ENCODE peak calls at places on chromosomes 6 and 20, in four cellular contexts. M is CD4-positive, alpha-beta T cell; X is psoas muscle; F is RWPE1. C is an unnamed sample.

GRCh38 chr20:61983965-61984364 is 81.7 kb downstream of the TAF4 start:
- DNase-seq in F (no peak), M (no peak), X (no peak), C (no peak)

GRCh38 chr6:136173519-136174507 is 76.3 kb downstream of the MTFR2 start:
- DNase-seq in X (no peak), M (no peak), F (no peak), C (no peak)

GRCh38 chr6:37615564-37616340 is 81.9 kb downstream of the MDGA1 start:
- DNase-seq in M (no peak), X (no peak), F (no peak), C (peak; percentile 43)

GRCh38 chr6:116298273-116298672 is 18.5 kb upstream of the TSPYL1 start:
- DNase-seq in F (no peak), X (no peak), M (no peak), C (no peak)

GRCh38 chr6:83853178-83853967 is at the start of gene RIPPLY2:
- DNase-seq in X (no peak), F (no peak), M (no peak), C (no peak)

GRCh38 chr6:82076855-82077254 is 170.7 kb downstream of the IBTK start:
- DNase-seq in M (no peak), X (no peak), F (no peak), C (no peak)

GRCh38 chr6:2875840-2876207 is 27.3 kb downstream of the SERPINB9 start:
- DNase-seq in X (no peak), F (no peak), M (peak; percentile 66), C (no peak)

GRCh38 chr20:46051556-46052323 is 22.7 kb downstream of the SLC12A5 start:
- DNase-seq in F (peak; percentile 39), M (no peak), X (no peak), C (no peak)

GRCh38 chr6:93787841-93788240 is 368.5 kb upstream of the EPHA7 start:
- DNase-seq in M (no peak), X (no peak), F (no peak), C (no peak)

GRCh38 chr6:53280207-53280606 is 68.5 kb downstream of the ELOVL5 start:
- DNase-seq in M (no peak), F (no peak), X (no peak), C (no peak)

GRCh38 chr20:17634666-17635319 is 47.2 kb downstream of the RRBP1 start:
- DNase-seq in X (no peak), F (no peak), M (no peak), C (no peak)

GRCh38 chr20:49381558-49382493 is 100.6 kb downstream of the KCNB1 start:
- DNase-seq in M (no peak), F (peak; percentile 98), X (peak; percentile 81), C (peak; percentile 96)

GRCh38 chr20:49099011-49099410 is 52.9 kb downstream of the CSE1L start:
- DNase-seq in F (no peak), X (no peak), M (no peak), C (no peak)

GRCh38 chr20:19492937-19493336 is 265.1 kb upstream of the RIN2 start:
- DNase-seq in M (no peak), F (no peak), X (no peak), C (no peak)

GRCh38 chr6:90146914-90147668 is 149.6 kb downstream of the BACH2 start:
- DNase-seq in X (no peak), M (no peak), F (no peak), C (no peak)